ENCODE peak calls at places on chromosomes 4 and X, in eight cellular contexts. F is brain microvascular endothelial cell, A is fibroblast of lung, R is psoas muscle, D is upper lobe of right lung, M is heart left ventricle, B is astrocyte, I is colonic mucosa. O is an unnamed sample.

GRCh38 chrX:40418413-40419195 is 162.2 kb upstream of the ATP6AP2 start:
- DNase-seq in F (no peak), A (no peak), R (no peak), D (no peak), M (no peak), B (peak), I (no peak), O (peak)

GRCh38 chr4:83850435-83850834 is 314.5 kb downstream of the GPAT3 start:
- DNase-seq in F (peak), A (no peak), R (no peak), D (no peak), M (no peak), B (peak), I (no peak), O (no peak)

GRCh38 chr4:142043509-142043908 is 407.1 kb downstream of the IL15 start:
- DNase-seq in F (peak), A (peak), R (no peak), D (no peak), M (no peak), B (peak), I (no peak), O (no peak)

GRCh38 chr4:125390126-125390525 is 75.4 kb downstream of the FAT4 start:
- DNase-seq in F (peak), A (peak), R (no peak), D (no peak), M (no peak), B (peak), I (no peak), O (no peak)

GRCh38 chr4:130659314-130659713 is 1563.4 kb downstream of the C4orf33 start:
- DNase-seq in F (no peak), A (no peak), R (no peak), D (no peak), M (no peak), B (no peak), I (no peak), O (no peak)

GRCh38 chr4:172709376-172709775 is 459.2 kb upstream of the GALNT7 start:
- DNase-seq in F (no peak), A (no peak), R (no peak), D (no peak), M (no peak), B (no peak), I (no peak), O (no peak)

GRCh38 chrX:13716455-13716854 is 18.0 kb downstream of the TRAPPC2 start:
- DNase-seq in F (no peak), A (no peak), R (no peak), D (no peak), M (no peak), B (no peak), I (no peak), O (no peak)

GRCh38 chr4:153731239-153731638 is 28.6 kb downstream of the RNF175 start:
- DNase-seq in F (peak), A (peak), R (no peak), D (no peak), M (no peak), B (peak), I (no peak), O (no peak)

GRCh38 chr4:7232061-7232616 is 39.8 kb downstream of the SORCS2 start:
- DNase-seq in F (no peak), A (no peak), R (peak), D (no peak), M (no peak), B (no peak), I (no peak), O (no peak)

GRCh38 chr4:102629686-102630085 is 128.5 kb downstream of the NFKB1 start:
- DNase-seq in F (no peak), A (no peak), R (no peak), D (no peak), M (no peak), B (no peak), I (no peak), O (no peak)

GRCh38 chr4:61379406-61379805 is 179.3 kb downstream of the ADGRL3 start:
- DNase-seq in F (no peak), A (no peak), R (no peak), D (no peak), M (no peak), B (no peak), I (no peak), O (no peak)

GRCh38 chrX:49174723-49175122 is 3.0 kb downstream of the PLP2 start:
- DNase-seq in F (no peak), A (no peak), R (no peak), D (no peak), M (no peak), B (no peak), I (no peak), O (no peak)

GRCh38 chrX:49171752-49172279 is at the start of gene PLP2:
- DNase-seq in F (peak), A (peak), R (peak), D (peak), M (peak), B (peak), I (peak), O (peak)

GRCh38 chrX:49175435-49175834 is 3.7 kb downstream of the PLP2 start:
- DNase-seq in F (no peak), A (no peak), R (no peak), D (no peak), M (no peak), B (no peak), I (no peak), O (no peak)

GRCh38 chrX:49175875-49176274 is 4.2 kb downstream of the PLP2 start:
- DNase-seq in F (no peak), A (no peak), R (no peak), D (no peak), M (no peak), B (no peak), I (no peak), O (no peak)

GRCh38 chrX:49172280-49172780 is 632 bp downstream of the PLP2 start:
- DNase-seq in F (no peak), A (peak), R (peak), D (peak), M (peak), B (peak), I (peak), O (peak)
- H3K27ac ChIP-seq in F (peak), A (peak), R (peak), D (peak), M (peak), B (peak), I (peak), O (peak)

GRCh38 chrX:154596290-154596929 is 11.5 kb downstream of the CTAG1A start:
- DNase-seq in F (peak), A (no peak), R (no peak), D (no peak), M (no peak), B (peak), I (no peak), O (peak)
- TF ChIP-seq CTCF in F (no peak), A (no peak), R (no peak), D (no peak), M (no peak), B (no peak), I (no peak), O (no peak)

DNA sequence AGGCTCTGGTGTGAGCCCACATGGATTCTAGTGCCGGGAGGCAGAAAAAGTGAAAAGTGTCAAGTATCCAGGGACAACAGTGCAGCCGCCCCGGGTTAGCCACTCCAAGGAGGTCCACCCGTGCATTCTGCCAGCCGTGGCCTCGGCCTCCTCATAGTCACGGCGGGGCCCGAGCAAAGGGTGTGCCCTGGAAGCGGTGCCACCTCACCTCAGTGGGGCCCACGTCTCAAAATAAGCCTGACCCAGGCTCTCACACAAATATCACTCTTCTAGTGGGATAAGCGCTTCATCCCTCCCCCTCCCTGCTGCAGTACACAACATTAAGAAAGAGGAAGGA is 427 bp upstream of the KLHL13 start:
- DNase-seq in F (peak), A (no peak), R (no peak), D (no peak), M (peak), B (no peak), I (no peak), O (no peak)
- H3K27ac ChIP-seq in F (no peak), A (peak), R (peak), D (no peak), M (peak), B (peak), I (no peak), O (no peak)

DNA sequence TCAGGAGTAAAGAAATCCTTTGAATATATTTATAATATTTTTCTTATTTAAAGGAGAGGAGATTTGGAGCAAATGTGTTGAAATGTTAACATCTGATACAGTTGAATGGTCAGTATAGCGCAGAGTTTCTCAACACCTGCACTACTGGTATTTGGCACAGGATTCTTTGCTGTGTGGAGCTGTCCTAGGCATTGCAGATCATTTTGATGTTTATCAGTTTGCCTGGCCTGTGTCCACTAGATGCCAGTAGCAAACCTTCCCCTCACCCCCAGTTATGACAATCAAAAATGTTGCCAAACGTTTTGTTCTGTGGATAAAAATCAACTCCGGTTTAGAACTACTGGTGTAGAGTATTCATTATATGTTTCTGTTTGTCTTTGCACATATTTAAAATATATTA is 765.3 kb upstream of the SLIT2 start:
- DNase-seq in F (peak), A (peak), R (no peak), D (no peak), M (no peak), B (no peak), I (no peak), O (no peak)
- TF ChIP-seq CTCF in F (peak), A (no peak), R (no peak), D (no peak), M (no peak), B (no peak), I (no peak), O (no peak)